ENCODE peak calls at places on chromosome 17, in eight cellular contexts. X, N, L, O, R, K, E and Z are unnamed samples.

GRCh38 chr17:50533720-50534148 is 1.2 kb downstream of the EPN3 start:
- DNase-seq in X (no peak), N (no peak), L (no peak), O (peak), R (peak), K (peak), E (peak), Z (no peak)

GRCh38 chr17:40541873-40542561 is 23.3 kb downstream of the CCR7 start:
- DNase-seq in X (no peak), N (no peak), L (no peak), O (no peak), R (no peak), K (no peak), E (peak), Z (no peak)

GRCh38 chr17:79280822-79281572 is 206.4 kb downstream of the ENGASE start:
- DNase-seq in X (no peak), N (no peak), L (no peak), O (no peak), R (no peak), K (no peak), E (no peak), Z (no peak)

GRCh38 chr17:45700171-45701090 is 83.7 kb upstream of the CRHR1 start:
- DNase-seq in X (no peak), N (no peak), L (no peak), O (no peak), R (no peak), K (no peak), E (no peak), Z (no peak)

GRCh38 chr17:81292450-81292849 is 2.7 kb downstream of the SLC38A10 start:
- DNase-seq in X (no peak), N (no peak), L (no peak), O (no peak), R (no peak), K (no peak), E (no peak), Z (no peak)

GRCh38 chr17:69267219-69267618 is 38.6 kb upstream of the ABCA10 start:
- DNase-seq in X (no peak), N (no peak), L (no peak), O (no peak), R (no peak), K (no peak), E (no peak), Z (no peak)

GRCh38 chr17:40349477-40350409 is 14.8 kb downstream of the GJD3 start:
- DNase-seq in X (peak), N (no peak), L (no peak), O (peak), R (peak), K (no peak), E (peak), Z (no peak)

GRCh38 chr17:73248532-73248931 is 13.1 kb downstream of the CPSF4L start:
- DNase-seq in X (no peak), N (no peak), L (no peak), O (no peak), R (no peak), K (no peak), E (no peak), Z (no peak)

GRCh38 chr17:30244853-30245385 is 9.4 kb upstream of the SLC6A4 start:
- DNase-seq in X (no peak), N (peak), L (no peak), O (no peak), R (peak), K (no peak), E (no peak), Z (peak)

GRCh38 chr17:39235555-39236221 is 9.9 kb upstream of the STAC2 start:
- DNase-seq in X (peak), N (peak), L (peak), O (no peak), R (peak), K (no peak), E (no peak), Z (peak)

GRCh38 chr17:901964-902363 is 77.6 kb downstream of the NXN start:
- DNase-seq in X (no peak), N (no peak), L (no peak), O (no peak), R (peak), K (no peak), E (no peak), Z (no peak)

GRCh38 chr17:42233148-42233547 is 38.9 kb upstream of the GHDC start:
- DNase-seq in X (peak), N (no peak), L (no peak), O (no peak), R (peak), K (no peak), E (no peak), Z (peak)

GRCh38 chr17:9195346-9195870 is 174.1 kb downstream of the NTN1 start:
- DNase-seq in X (no peak), N (no peak), L (peak), O (no peak), R (no peak), K (no peak), E (no peak), Z (no peak)

GRCh38 chr17:72004476-72005331 is 116.1 kb upstream of the SOX9 start:
- DNase-seq in X (no peak), N (peak), L (no peak), O (no peak), R (no peak), K (no peak), E (no peak), Z (no peak)

GRCh38 chr17:62444063-62444462 is 20.4 kb downstream of the METTL2A start:
- DNase-seq in X (no peak), N (no peak), L (no peak), O (no peak), R (no peak), K (no peak), E (no peak), Z (no peak)

GRCh38 chr17:68910256-68910705 is 44.9 kb downstream of the ABCA8 start:
- DNase-seq in X (no peak), N (peak), L (peak), O (no peak), R (peak), K (no peak), E (peak), Z (no peak)

GRCh38 chr17:80103061-80103481 is 1.7 kb downstream of the GAA start:
- DNase-seq in X (peak), N (no peak), L (no peak), O (no peak), R (no peak), K (no peak), E (no peak), Z (no peak)

GRCh38 chr17:63911657-63912100 is 621 bp upstream of the CSHL1 start:
- DNase-seq in X (peak), N (no peak), L (peak), O (peak), R (peak), K (peak), E (peak), Z (no peak)

GRCh38 chr17:83064021-83064731 is 15.2 kb upstream of the METRNL start:
- DNase-seq in X (no peak), N (no peak), L (no peak), O (peak), R (no peak), K (peak), E (no peak), Z (no peak)

GRCh38 chr17:67648032-67648761 is 69.5 kb upstream of the NOL11 start:
- DNase-seq in X (no peak), N (no peak), L (no peak), O (no peak), R (no peak), K (peak), E (no peak), Z (no peak)

GRCh38 chr17:57623620-57624019 is 121.5 kb downstream of the CCDC182 start:
- DNase-seq in X (no peak), N (no peak), L (no peak), O (no peak), R (no peak), K (no peak), E (no peak), Z (no peak)

GRCh38 chr17:19728114-19728495 is 11.7 kb upstream of the SLC47A2 start:
- DNase-seq in X (peak), N (peak), L (no peak), O (peak), R (peak), K (peak), E (peak), Z (peak)

GRCh38 chr17:16442141-16442540 is 26.8 kb downstream of the TRPV2 start:
- DNase-seq in X (no peak), N (peak), L (peak), O (no peak), R (no peak), K (no peak), E (no peak), Z (no peak)

GRCh38 chr17:42288078-42288984 is at the start of gene STAT5A:
- DNase-seq in X (peak), N (peak), L (peak), O (peak), R (peak), K (peak), E (peak), Z (peak)

GRCh38 chr17:80940171-80941123 is 51.2 kb upstream of the CHMP6 start:
- DNase-seq in X (no peak), N (no peak), L (no peak), O (no peak), R (no peak), K (no peak), E (no peak), Z (no peak)

GRCh38 chr17:15265131-15265530 is at the start of gene PMP22:
- DNase-seq in X (no peak), N (no peak), L (no peak), O (no peak), R (no peak), K (peak), E (peak), Z (no peak)

GRCh38 chr17:62676952-62677596 is 49.6 kb downstream of the MRC2 start:
- DNase-seq in X (no peak), N (no peak), L (no peak), O (no peak), R (no peak), K (no peak), E (no peak), Z (no peak)

GRCh38 chr17:40490289-40490853 is 11.1 kb downstream of the TNS4 start:
- DNase-seq in X (peak), N (peak), L (peak), O (no peak), R (peak), K (peak), E (peak), Z (no peak)

GRCh38 chr17:78534492-78535284 is 42.5 kb downstream of the DNAH17 start:
- DNase-seq in X (no peak), N (no peak), L (no peak), O (no peak), R (no peak), K (no peak), E (no peak), Z (no peak)

GRCh38 chr17:44747566-44747965 is 11.2 kb upstream of the ADAM11 start:
- DNase-seq in X (no peak), N (peak), L (no peak), O (no peak), R (no peak), K (no peak), E (no peak), Z (no peak)

GRCh38 chr17:9994761-9995160 is 89.7 kb upstream of the RCVRN start:
- DNase-seq in X (no peak), N (no peak), L (no peak), O (no peak), R (no peak), K (no peak), E (no peak), Z (no peak)

GRCh38 chr17:3526491-3526890 is 31.1 kb downstream of the TRPV3 start:
- DNase-seq in X (no peak), N (no peak), L (no peak), O (no peak), R (no peak), K (no peak), E (no peak), Z (no peak)

GRCh38 chr17:82187500-82187899 is 25.1 kb downstream of the CCDC57 start:
- DNase-seq in X (no peak), N (no peak), L (no peak), O (no peak), R (no peak), K (no peak), E (no peak), Z (no peak)

GRCh38 chr17:82648761-82649474 is 674 bp upstream of the WDR45B start:
- DNase-seq in X (peak), N (no peak), L (peak), O (peak), R (no peak), K (peak), E (peak), Z (no peak)

DNA sequence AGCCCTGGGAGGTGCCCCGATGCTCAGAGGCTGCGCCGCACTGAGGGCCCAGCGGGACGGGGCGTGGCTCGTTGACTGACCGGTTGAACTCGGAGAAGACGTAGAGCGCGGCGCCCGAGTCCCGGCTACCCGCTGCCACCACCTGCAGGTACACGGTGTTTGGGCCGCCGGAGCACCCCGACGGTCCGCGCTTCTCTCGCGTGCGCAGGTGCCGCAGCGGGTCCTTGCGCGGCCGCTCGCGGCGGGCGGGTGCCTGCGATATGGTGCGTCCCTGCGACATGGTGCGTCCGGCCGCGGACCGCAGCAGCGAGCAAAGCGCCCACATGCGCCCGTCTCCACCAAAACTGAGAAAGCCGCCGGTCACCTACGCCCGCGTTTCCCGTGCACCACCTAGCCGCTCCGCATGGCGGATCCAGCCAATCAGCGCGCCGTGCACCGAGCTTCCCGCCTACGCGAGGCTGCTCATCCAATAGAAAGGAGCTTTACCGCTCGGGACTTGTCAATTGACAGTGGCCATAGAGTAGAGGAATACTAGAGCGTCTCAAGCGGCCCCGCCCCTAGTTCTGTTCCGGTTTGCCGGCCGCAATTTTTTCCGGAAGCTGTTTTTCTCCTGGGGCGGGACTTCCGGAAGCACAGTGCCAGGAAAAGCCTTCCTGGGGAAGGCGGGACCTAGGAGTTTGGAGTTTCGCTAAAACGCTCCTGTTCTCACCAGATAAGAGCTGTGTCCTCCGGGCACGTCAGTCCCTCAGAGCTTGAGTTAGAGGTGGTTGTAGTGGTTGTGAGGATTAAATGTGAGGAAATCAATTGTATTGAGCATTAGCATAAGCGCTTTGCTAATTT is at the start of gene ELAC2:
- DNase-seq in X (peak), N (peak), L (peak), O (peak), R (peak), K (peak), E (peak), Z (peak)
- TF ChIP-seq CTCF in X (peak), N (no peak), L (peak), O (no peak), R (no peak), K (peak), E (no peak), Z (no peak)

GRCh38 chr17:4553669-4554068 is 1.5 kb downstream of the MYBBP1A start:
- DNase-seq in X (no peak), N (no peak), L (no peak), O (no peak), R (no peak), K (peak), E (no peak), Z (no peak)

GRCh38 chr17:4555863-4556646 is 871 bp upstream of the MYBBP1A start:
- DNase-seq in X (no peak), N (no peak), L (peak), O (no peak), R (no peak), K (no peak), E (no peak), Z (no peak)

GRCh38 chr17:4556996-4557395 is 1.8 kb upstream of the MYBBP1A start:
- DNase-seq in X (no peak), N (no peak), L (no peak), O (no peak), R (no peak), K (no peak), E (no peak), Z (no peak)

GRCh38 chr17:4554441-4554996 is 665 bp downstream of the MYBBP1A start:
- DNase-seq in X (no peak), N (no peak), L (no peak), O (no peak), R (no peak), K (peak), E (no peak), Z (no peak)

GRCh38 chr17:4554997-4555799 is at the start of gene MYBBP1A:
- DNase-seq in X (peak), N (peak), L (peak), O (peak), R (peak), K (peak), E (peak), Z (peak)
- TF ChIP-seq CTCF in X (no peak), N (no peak), L (peak), O (no peak), R (peak), K (no peak), E (peak), Z (no peak)

GRCh38 chr17:6430769-6431168 is 4.2 kb downstream of the AIPL1 start:
- DNase-seq in X (no peak), N (no peak), L (no peak), O (no peak), R (no peak), K (no peak), E (no peak), Z (no peak)
- TF ChIP-seq CTCF in X (no peak), N (peak), L (peak), O (no peak), R (peak), K (no peak), E (no peak), Z (peak)

DNA sequence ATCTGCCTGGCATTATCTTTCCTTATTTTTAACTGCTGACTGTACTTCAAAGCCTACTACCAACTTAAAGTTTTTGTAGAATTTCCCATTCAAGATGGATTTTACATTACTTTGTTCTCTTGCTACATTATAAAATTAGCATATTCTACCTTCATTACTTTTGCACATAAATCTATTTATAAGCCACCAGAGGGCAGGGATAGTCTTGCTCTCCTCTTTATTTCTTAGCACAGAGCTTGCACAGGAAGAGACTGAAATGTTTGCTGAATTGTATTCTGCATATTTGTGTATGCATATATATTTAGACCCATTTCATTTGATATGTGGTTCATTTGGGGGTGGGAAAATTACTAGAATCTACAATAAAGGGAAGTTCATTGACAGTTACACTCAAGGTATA is 108.0 kb downstream of the SKAP1 start:
- DNase-seq in X (no peak), N (peak), L (no peak), O (no peak), R (peak), K (no peak), E (no peak), Z (peak)
- TF ChIP-seq CTCF in X (peak), N (peak), L (no peak), O (no peak), R (peak), K (no peak), E (no peak), Z (peak)